ENCODE peak calls at places on chromosomes 5 and 9, in four cellular contexts. One of them, this sample, is unnamed.

GRCh38 chr5:1001406-1002270 is 7.0 kb upstream of the NKD2 start:
- DNase-seq in CD4-positive, alpha-beta memory T cell: no peak
- DNase-seq in fibroblast of the aortic adventitia: no peak
- DNase-seq in midbrain: no peak
- DNase-seq in this sample: no peak

GRCh38 chr9:80885894-80886293 is 803.5 kb downstream of the TLE1 start:
- DNase-seq in CD4-positive, alpha-beta memory T cell: no peak
- DNase-seq in fibroblast of the aortic adventitia: peak
- DNase-seq in midbrain: peak
- DNase-seq in this sample: peak

GRCh38 chr5:26700759-26701384 is 337.5 kb downstream of the CDH9 start:
- DNase-seq in CD4-positive, alpha-beta memory T cell: no peak
- DNase-seq in fibroblast of the aortic adventitia: no peak
- DNase-seq in midbrain: peak
- DNase-seq in this sample: peak

GRCh38 chr5:10286552-10287227 is 21.0 kb downstream of the CMBL start:
- DNase-seq in CD4-positive, alpha-beta memory T cell: no peak
- DNase-seq in fibroblast of the aortic adventitia: peak
- DNase-seq in midbrain: no peak
- DNase-seq in this sample: no peak

GRCh38 chr5:177610770-177611445 is 11.0 kb downstream of the B4GALT7 start:
- DNase-seq in CD4-positive, alpha-beta memory T cell: no peak
- DNase-seq in fibroblast of the aortic adventitia: no peak
- DNase-seq in midbrain: no peak
- DNase-seq in this sample: no peak

GRCh38 chr5:98568336-98568735 is 205.1 kb upstream of the RGMB start:
- DNase-seq in CD4-positive, alpha-beta memory T cell: no peak
- DNase-seq in fibroblast of the aortic adventitia: peak
- DNase-seq in midbrain: no peak
- DNase-seq in this sample: no peak

GRCh38 chr5:126512451-126512850 is 82.6 kb downstream of the ALDH7A1 start:
- DNase-seq in CD4-positive, alpha-beta memory T cell: no peak
- DNase-seq in fibroblast of the aortic adventitia: no peak
- DNase-seq in midbrain: no peak
- DNase-seq in this sample: no peak

GRCh38 chr9:503881-504852 is 289.5 kb downstream of the DOCK8 start:
- DNase-seq in CD4-positive, alpha-beta memory T cell: peak
- DNase-seq in fibroblast of the aortic adventitia: peak
- DNase-seq in midbrain: peak
- DNase-seq in this sample: peak

GRCh38 chr5:57676228-57677098 is 193.9 kb upstream of the ACTBL2 start:
- DNase-seq in CD4-positive, alpha-beta memory T cell: no peak
- DNase-seq in fibroblast of the aortic adventitia: peak
- DNase-seq in midbrain: no peak
- DNase-seq in this sample: no peak

GRCh38 chr5:114782217-114782616 is 387.5 kb downstream of the TRIM36 start:
- DNase-seq in CD4-positive, alpha-beta memory T cell: no peak
- DNase-seq in fibroblast of the aortic adventitia: no peak
- DNase-seq in midbrain: no peak
- DNase-seq in this sample: no peak

GRCh38 chr5:133273661-133274596 is 222.1 kb downstream of the HSPA4 start:
- DNase-seq in CD4-positive, alpha-beta memory T cell: no peak
- DNase-seq in fibroblast of the aortic adventitia: peak
- DNase-seq in midbrain: no peak
- DNase-seq in this sample: no peak

GRCh38 chr9:33162721-33163311 is 4.3 kb downstream of the B4GALT1 start:
- DNase-seq in CD4-positive, alpha-beta memory T cell: no peak
- DNase-seq in fibroblast of the aortic adventitia: peak
- DNase-seq in midbrain: no peak
- DNase-seq in this sample: no peak

GRCh38 chr9:33143241-33143642 is 23.9 kb downstream of the B4GALT1 start:
- DNase-seq in CD4-positive, alpha-beta memory T cell: no peak
- DNase-seq in fibroblast of the aortic adventitia: peak
- DNase-seq in midbrain: no peak
- DNase-seq in this sample: no peak

GRCh38 chr9:135480071-135480941 is 724 bp downstream of the PPP1R26 start:
- DNase-seq in CD4-positive, alpha-beta memory T cell: no peak
- DNase-seq in fibroblast of the aortic adventitia: no peak
- DNase-seq in midbrain: peak
- DNase-seq in this sample: no peak

GRCh38 chr9:121645853-121646807 is 5.3 kb upstream of the DAB2IP start:
- DNase-seq in CD4-positive, alpha-beta memory T cell: no peak
- DNase-seq in fibroblast of the aortic adventitia: no peak
- DNase-seq in midbrain: no peak
- DNase-seq in this sample: no peak

GRCh38 chr5:119336846-119337564 is 18.8 kb upstream of the TNFAIP8 start:
- DNase-seq in CD4-positive, alpha-beta memory T cell: no peak
- DNase-seq in fibroblast of the aortic adventitia: peak
- DNase-seq in midbrain: no peak
- DNase-seq in this sample: no peak